ENCODE peak calls at places on chromosomes 11 and 22, in four cellular contexts. J, S, M and W are unnamed samples.

GRCh38 chr22:28769394-28770085 is 3.0 kb upstream of the CCDC117 start:
- DNase-seq in J (no peak), S (no peak), M (no peak), W (no peak)

GRCh38 chr11:12973529-12974181 is 35.5 kb upstream of the RASSF10 start:
- DNase-seq in J (no peak), S (no peak), M (no peak), W (no peak)

GRCh38 chr22:35330258-35330861 is 30.7 kb downstream of the TOM1 start:
- DNase-seq in J (peak; percentile 92), S (peak; percentile 92), M (peak; percentile 46), W (peak; percentile 17)

GRCh38 chr22:29581799-29582198 is 886 bp upstream of the NIPSNAP1 start:
- DNase-seq in J (no peak), S (no peak), M (no peak), W (peak; percentile 50)

GRCh38 chr11:134170177-134170908 is 53.4 kb downstream of the NCAPD3 start:
- DNase-seq in J (no peak), S (no peak), M (no peak), W (no peak)

GRCh38 chr11:13786688-13787087 is 118.2 kb downstream of the FAR1 start:
- DNase-seq in J (no peak), S (no peak), M (no peak), W (no peak)

GRCh38 chr11:9689721-9690120 is 25.8 kb downstream of the SWAP70 start:
- DNase-seq in J (no peak), S (peak; percentile 58), M (no peak), W (no peak)

GRCh38 chr11:96102664-96103068 is 178.8 kb upstream of the MTMR2 start:
- DNase-seq in J (no peak), S (peak; percentile 45), M (no peak), W (no peak)

GRCh38 chr11:10742460-10743208 is 8.4 kb upstream of the CTR9 start:
- DNase-seq in J (no peak), S (peak; percentile 65), M (no peak), W (peak; percentile 65)

GRCh38 chr11:128503231-128503991 is 83.9 kb downstream of the ETS1 start:
- DNase-seq in J (no peak), S (peak; percentile 98), M (no peak), W (peak; percentile 83)

GRCh38 chr11:126738632-126739031 is 261.9 kb downstream of the KIRREL3 start:
- DNase-seq in J (no peak), S (no peak), M (no peak), W (no peak)

GRCh38 chr22:19568337-19569311 is 44.4 kb upstream of the CLDN5 start:
- DNase-seq in J (no peak), S (peak; percentile 95), M (no peak), W (peak; percentile 88)

GRCh38 chr11:61541568-61541967 is 33.0 kb downstream of the LRRC10B start:
- DNase-seq in J (peak; percentile 33), S (peak; percentile 88), M (no peak), W (no peak)

DNA sequence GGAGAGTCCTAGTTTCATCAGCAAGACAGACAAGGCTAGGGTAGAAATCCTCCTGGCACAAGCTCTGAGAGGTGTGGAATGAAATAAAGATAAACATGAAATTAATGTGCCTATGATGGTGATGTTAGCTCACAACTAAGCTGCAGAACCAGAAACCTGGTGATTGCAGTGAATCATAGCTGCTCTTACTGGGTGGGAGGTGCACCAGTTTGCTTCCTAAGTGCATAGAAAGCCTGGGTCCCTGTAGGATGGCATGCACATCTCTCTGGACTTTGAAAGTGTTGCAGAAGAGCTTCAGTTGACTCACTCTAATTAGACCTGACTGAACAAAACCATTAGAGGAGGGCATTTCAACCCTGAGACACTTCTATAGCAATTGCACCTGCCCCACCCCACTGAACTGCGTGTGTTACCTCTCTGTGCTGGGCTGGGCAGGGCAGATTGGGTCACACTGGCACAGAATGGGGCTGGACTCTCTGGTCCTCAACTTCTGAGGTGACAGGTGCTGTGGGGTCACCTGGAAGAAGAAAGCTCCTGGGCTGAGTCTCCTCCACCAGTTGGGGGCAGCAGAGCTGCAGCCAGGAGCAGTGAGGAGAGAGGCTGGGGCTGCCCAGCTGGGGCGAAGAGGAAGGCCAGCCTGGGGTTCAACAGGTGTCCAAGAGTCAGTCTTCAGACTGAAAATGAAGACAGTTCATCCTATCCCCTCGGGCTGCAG is 57.9 kb downstream of the GGTLC2 start:
- DNase-seq in J (no peak), S (peak; percentile 65), M (no peak), W (no peak)
- TF ChIP-seq CTCF in J (peak; percentile 41), S (peak; percentile 49), M (no peak), W (peak; percentile 22)

GRCh38 chr11:93933230-93933629 is 82.8 kb upstream of the VSTM5 start:
- DNase-seq in J (no peak), S (peak; percentile 31), M (no peak), W (no peak)

GRCh38 chr11:93929407-93929806 is 79.0 kb upstream of the VSTM5 start:
- DNase-seq in J (no peak), S (no peak), M (no peak), W (no peak)
- TF ChIP-seq CTCF in J (no peak), S (no peak), M (no peak), W (no peak)

DNA sequence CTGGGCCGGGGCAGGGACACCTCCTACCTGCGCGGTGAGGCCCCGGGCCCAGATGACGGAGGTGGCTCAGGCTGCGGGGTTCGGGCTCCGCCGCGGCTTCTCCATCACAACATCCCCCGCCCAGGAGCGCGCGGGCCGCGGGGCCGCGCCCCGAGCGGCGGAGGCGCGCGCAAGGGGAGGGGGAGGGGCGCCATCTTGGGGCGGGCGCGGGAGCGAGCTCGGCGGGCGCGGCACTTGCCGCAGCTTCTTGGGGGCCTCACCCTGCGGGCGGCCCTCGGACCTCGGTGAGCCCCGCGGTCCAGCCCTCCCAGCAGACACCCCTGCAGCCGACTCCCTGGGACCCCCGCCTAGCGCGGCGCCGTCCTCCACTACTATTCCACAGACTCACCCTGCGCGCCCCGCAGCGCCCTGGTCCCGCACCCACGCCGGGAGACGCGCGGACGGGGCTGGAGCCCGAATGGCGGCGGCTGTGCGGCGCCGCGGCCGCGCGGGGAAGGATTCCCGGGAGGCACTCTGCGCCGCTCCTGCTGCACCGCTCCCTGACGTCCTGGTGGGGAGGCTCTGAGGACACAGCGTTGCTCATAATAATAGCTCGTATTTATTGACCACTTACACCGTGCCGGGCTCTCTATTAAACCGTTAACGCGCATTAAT is at the start of gene APBB1:
- DNase-seq in J (peak; percentile 28), S (peak; percentile 46), M (peak; percentile 68), W (no peak)
- TF ChIP-seq CTCF in J (no peak), S (no peak), M (no peak), W (no peak)

DNA sequence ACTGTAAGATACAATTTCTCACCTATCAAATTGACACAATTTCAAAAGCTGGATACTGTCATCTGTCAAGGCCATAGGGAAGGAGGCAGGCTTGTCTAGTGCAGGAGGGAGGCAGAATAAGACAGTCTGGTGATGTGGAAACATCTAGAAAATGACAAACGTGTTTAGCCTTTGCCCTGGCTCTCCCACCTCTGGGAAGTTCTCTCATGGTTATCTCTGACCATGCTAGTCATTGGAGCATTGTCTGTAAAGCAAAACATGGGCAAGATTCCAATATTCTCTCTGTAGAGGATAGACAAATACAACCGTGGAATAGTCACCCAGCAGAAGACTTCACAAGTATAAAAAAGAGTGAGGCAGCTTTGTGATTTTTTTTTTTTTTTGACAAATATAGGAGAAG is 9.1 kb upstream of the SERHL2 start:
- DNase-seq in J (no peak), S (peak; percentile 30), M (no peak), W (no peak)
- TF ChIP-seq CTCF in J (no peak), S (no peak), M (no peak), W (no peak)

GRCh38 chr11:43948341-43949185 is 6.1 kb downstream of the C11orf96 start:
- DNase-seq in J (no peak), S (no peak), M (no peak), W (no peak)

GRCh38 chr11:43947815-43948214 is 5.4 kb downstream of the C11orf96 start:
- DNase-seq in J (no peak), S (no peak), M (no peak), W (no peak)

GRCh38 chr11:43943931-43944751 is 1.7 kb downstream of the C11orf96 start:
- DNase-seq in J (no peak), S (no peak), M (no peak), W (no peak)

GRCh38 chr11:43944761-43945311 is 2.4 kb downstream of the C11orf96 start:
- DNase-seq in J (no peak), S (no peak), M (peak; percentile 71), W (no peak)

GRCh38 chr11:43947003-43947500 is 4.6 kb downstream of the C11orf96 start:
- DNase-seq in J (no peak), S (peak; percentile 55), M (no peak), W (no peak)
- TF ChIP-seq CTCF in J (no peak), S (peak; percentile 35), M (no peak), W (peak; percentile 36)